ENCODE peak calls at places on chromosomes 6 and 20, in ten cellular contexts. V is fibroblast of lung, H is A549, I is transverse colon, C is mesendoderm, S is psoas muscle, L is right lobe of liver, N is breast epithelium, M is small intestine, Y is colonic mucosa. X is an unnamed sample.

GRCh38 chr20:59159091-59159821 is 4.4 kb upstream of the ZNF831 start:
- DNase-seq in I (peak), C (peak), Y (peak), H (no peak), M (no peak), L (no peak), S (no peak), N (no peak), V (no peak), X (no peak)

GRCh38 chr6:21846541-21847451 is 253.2 kb downstream of the SOX4 start:
- DNase-seq in L (no peak), H (no peak), I (no peak), V (no peak), N (no peak), S (no peak), Y (peak), C (no peak), M (peak), X (no peak)

GRCh38 chr6:10309826-10310405 is 105.0 kb downstream of the TFAP2A start:
- DNase-seq in M (no peak), S (no peak), C (peak), I (no peak), Y (no peak), H (no peak), N (no peak), V (no peak), L (no peak), X (no peak)

GRCh38 chr6:56525976-56526375 is 116.7 kb downstream of the DST start:
- DNase-seq in N (no peak), M (no peak), I (no peak), Y (no peak), C (no peak), H (no peak), V (no peak), S (no peak), L (no peak), X (no peak)

GRCh38 chr20:63349516-63349895 is 11.6 kb downstream of the CHRNA4 start:
- DNase-seq in L (no peak), I (no peak), Y (no peak), M (no peak), C (no peak), N (no peak), S (no peak), H (no peak), V (no peak), X (no peak)

GRCh38 chr6:113875470-113875869 is 18.3 kb downstream of the MARCKS start:
- DNase-seq in L (no peak), H (no peak), S (no peak), M (no peak), I (no peak), Y (no peak), V (peak), C (peak), N (no peak), X (peak)

GRCh38 chr6:30074331-30075093 is 1.1 kb downstream of the RNF39 start:
- DNase-seq in H (no peak), I (no peak), C (peak), M (no peak), V (peak), N (peak), L (no peak), Y (peak), S (no peak), X (no peak)

GRCh38 chr20:37223053-37223452 is 38.6 kb downstream of the GHRH start:
- DNase-seq in Y (no peak), I (no peak), V (peak), L (no peak), C (peak), H (peak), N (no peak), S (no peak), M (peak), X (peak)

GRCh38 chr6:24426729-24427446 is 24.2 kb downstream of the MRS2 start:
- DNase-seq in V (no peak), H (no peak), C (peak), S (no peak), M (no peak), Y (no peak), L (no peak), N (no peak), I (no peak), X (no peak)

GRCh38 chr6:28215425-28215824 is 9.7 kb upstream of the ZSCAN9 start:
- DNase-seq in C (no peak), L (no peak), N (no peak), Y (peak), S (no peak), V (peak), M (peak), I (peak), H (no peak), X (no peak)

GRCh38 chr20:20223981-20224380 is 143.9 kb upstream of the INSM1 start:
- DNase-seq in S (no peak), C (no peak), N (no peak), L (no peak), Y (no peak), I (no peak), M (no peak), H (no peak), V (no peak), X (no peak)

GRCh38 chr6:148340586-148341297 is 1.9 kb upstream of the SASH1 start:
- DNase-seq in I (no peak), Y (no peak), H (no peak), M (no peak), S (no peak), C (no peak), N (no peak), V (no peak), L (no peak), X (no peak)

GRCh38 chr6:148339766-148340165 is 2.9 kb upstream of the SASH1 start:
- DNase-seq in H (no peak), M (no peak), Y (no peak), N (no peak), V (no peak), L (no peak), I (no peak), S (no peak), C (no peak), X (no peak)

GRCh38 chr6:148343383-148343782 is 745 bp downstream of the SASH1 start:
- DNase-seq in S (no peak), V (no peak), N (no peak), I (no peak), H (no peak), M (no peak), C (peak), Y (no peak), L (no peak), X (no peak)

GRCh38 chr6:148343028-148343374 is 363 bp downstream of the SASH1 start:
- DNase-seq in M (no peak), S (no peak), I (no peak), Y (peak), C (peak), L (no peak), N (peak), V (no peak), H (no peak), X (no peak)

DNA sequence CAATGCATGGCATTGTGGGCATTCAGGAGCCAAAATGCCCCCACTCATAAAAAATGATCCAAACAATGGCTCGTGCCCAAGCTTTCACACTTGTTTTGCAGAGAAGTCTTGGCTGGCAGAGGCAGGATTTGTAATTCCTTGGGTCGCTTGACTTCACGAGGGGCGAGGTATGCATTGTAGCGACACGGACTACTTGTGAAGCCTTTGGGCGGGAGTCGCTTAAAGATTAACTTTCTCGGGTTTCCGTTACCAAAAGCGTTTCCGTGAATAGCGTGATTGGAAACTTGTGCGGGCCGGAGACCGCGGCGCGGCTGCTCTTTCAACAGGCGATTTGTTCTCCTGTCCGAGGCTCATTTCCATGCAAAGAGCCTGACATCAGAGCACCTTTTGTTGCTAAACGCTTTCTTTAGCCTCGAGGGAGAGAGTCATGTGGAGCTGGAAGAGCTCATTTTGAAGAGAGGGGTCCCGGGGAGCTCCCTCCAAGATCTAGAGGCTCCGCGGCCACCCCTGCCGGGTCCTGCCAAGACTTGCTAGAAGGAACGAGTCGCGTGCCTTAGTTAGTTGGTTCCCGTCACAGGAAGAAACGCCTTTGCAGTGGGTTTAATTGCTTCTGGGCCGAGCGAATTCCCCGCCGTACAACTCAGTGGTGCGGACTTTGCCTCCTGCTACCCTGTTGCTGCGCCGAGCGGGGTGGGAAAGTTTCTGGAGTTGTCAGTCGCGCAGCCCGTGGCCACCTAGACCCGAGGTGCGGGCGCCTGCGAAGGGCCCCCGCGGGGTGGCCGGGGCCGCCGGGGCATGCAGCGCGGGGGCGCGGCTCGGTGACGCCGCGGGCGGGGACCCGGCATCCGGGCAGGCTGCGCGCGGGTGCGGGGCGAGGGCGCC is at the start of gene SASH1:
- DNase-seq in V (peak), L (peak), M (peak), Y (peak), I (peak), H (peak), N (peak), S (peak), C (peak), X (peak)
- H3K27ac ChIP-seq in V (peak), L (peak), M (peak), Y (peak), I (peak), H (peak), N (peak), S (peak), C (peak), X (peak)

GRCh38 chr20:49699200-49699992 is 14.3 kb downstream of the B4GALT5 start:
- DNase-seq in L (no peak), I (no peak), M (peak), S (no peak), C (no peak), H (peak), V (peak), N (no peak), Y (no peak), X (peak)

GRCh38 chr20:49701916-49702315 is 11.8 kb downstream of the B4GALT5 start:
- DNase-seq in M (no peak), Y (no peak), I (no peak), C (no peak), V (no peak), N (no peak), L (no peak), S (no peak), H (no peak), X (no peak)

GRCh38 chr20:49701313-49701731 is 12.4 kb downstream of the B4GALT5 start:
- DNase-seq in Y (no peak), H (peak), S (no peak), N (no peak), V (peak), C (no peak), L (no peak), I (no peak), M (no peak), X (no peak)

GRCh38 chr20:49698477-49698876 is 15.2 kb downstream of the B4GALT5 start:
- DNase-seq in I (no peak), C (no peak), V (no peak), N (no peak), M (no peak), L (no peak), Y (no peak), S (no peak), H (no peak), X (no peak)

DNA sequence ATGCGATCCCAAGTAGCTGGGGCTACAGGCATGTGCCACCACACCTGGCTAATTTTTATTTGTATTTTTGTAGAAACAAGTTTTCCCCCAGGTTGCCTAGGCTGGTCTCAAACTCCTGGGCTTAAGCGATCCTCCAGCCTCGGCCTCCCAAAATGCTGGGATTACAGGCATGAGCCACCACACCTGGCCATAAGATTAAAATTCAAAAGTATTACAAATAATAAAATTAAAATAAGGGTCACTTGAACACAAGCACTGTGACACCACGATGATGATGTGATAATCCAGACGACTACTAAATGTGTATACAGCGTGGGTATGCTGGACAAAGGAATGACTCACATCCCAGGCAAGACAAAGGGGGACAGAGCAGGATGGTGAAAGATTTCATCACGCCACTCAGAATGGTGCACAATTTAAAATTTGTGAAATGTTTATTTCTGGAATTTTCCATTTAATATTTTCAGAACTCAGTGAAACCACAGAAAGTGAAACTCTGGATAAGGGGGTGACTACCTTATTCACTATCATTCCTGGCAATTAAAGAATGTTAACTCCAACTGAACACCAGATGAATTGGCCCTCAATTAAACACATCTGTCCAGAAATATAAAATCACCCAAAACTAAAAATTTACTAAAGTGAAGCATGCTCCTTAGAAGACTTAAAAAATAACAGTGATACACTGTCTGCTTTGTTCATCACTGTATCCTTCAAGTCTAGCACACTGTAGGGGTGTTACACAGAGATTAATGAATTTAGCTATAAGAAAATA is 13.1 kb downstream of the B4GALT5 start:
- DNase-seq in H (peak), S (no peak), C (no peak), I (no peak), M (no peak), L (no peak), V (peak), N (no peak), Y (no peak), X (peak)
- H3K4me3 ChIP-seq in H (peak), S (no peak), C (no peak), I (no peak), M (no peak), L (no peak), V (no peak), N (no peak), Y (no peak), X (no peak)

DNA sequence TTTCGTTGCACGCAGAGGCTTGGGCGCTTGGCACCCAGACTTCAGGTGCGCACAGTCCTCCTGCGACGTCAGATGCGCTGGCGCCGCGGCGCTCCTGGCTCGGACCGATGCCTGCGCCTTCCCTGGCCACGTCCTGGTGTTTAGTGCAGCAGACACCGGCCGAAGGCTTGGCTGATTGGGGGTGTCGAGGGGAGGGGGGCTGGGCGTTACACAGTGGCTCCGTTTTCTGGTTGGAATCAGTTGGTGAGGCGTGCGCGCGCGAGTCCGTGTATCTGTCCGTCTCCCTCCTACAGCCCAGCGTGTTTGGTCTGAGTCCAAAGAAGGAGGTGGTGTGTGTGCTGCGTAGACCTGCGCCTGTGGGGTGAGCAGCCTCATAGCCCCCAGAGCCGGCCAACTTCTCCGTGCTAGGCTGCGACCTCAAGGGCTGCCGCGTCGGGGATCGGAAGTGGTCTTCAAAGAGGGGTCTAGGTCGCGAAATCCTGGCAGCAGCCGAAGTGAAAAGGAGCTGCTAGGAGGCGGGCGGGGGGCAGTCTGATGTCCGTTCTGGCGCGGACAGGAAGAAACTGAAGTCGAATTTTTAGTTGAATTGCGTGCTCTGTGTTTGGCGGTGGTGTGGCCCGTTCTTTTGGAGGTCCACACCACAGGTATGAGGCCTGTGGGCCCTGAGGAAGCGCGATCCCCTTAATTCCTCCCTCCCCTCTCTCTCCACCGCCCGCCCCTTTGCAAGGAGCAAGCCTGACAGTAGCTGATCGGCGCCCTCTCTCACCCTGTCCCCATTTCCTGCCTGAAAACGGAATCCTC is 1.6 kb downstream of the SYNDIG1 start:
- DNase-seq in Y (no peak), N (no peak), V (no peak), C (peak), H (peak), M (no peak), L (no peak), I (no peak), S (no peak), X (no peak)
- H3K27ac ChIP-seq in Y (no peak), N (no peak), V (no peak), C (no peak), H (no peak), M (no peak), L (no peak), I (no peak), S (no peak), X (no peak)

DNA sequence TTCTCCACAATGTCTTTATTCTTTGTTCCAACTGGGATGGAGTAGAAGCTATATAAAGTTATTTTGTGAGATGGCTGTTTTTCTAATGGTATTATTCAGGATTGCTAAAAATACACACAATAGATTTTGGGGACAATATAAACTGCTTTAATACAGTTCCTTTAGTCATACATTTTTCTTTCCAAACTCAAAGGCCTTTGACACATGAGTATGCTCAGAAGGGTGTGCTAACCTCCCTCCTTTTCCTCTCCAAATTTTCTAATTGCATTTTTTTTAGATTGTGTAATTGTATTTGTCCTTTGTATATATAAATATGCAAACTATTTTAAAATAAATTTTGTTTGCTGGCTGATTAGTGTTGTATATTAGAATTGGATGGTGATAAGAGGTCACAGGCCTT is 119.6 kb upstream of the FOXO3 start:
- DNase-seq in H (no peak), S (no peak), V (no peak), C (no peak), N (no peak), M (no peak), L (no peak), I (no peak), Y (no peak), X (no peak)
- H3K4me3 ChIP-seq in H (no peak), S (no peak), V (no peak), C (no peak), N (no peak), M (no peak), L (no peak), I (no peak), Y (no peak), X (no peak)

GRCh38 chr6:158031191-158031444 is 49.5 kb downstream of the SYNJ2 start:
- DNase-seq in N (no peak), M (no peak), H (no peak), C (no peak), V (no peak), I (no peak), Y (no peak), S (no peak), L (no peak), X (no peak)
- H3K27ac ChIP-seq in N (peak), M (peak), H (peak), C (no peak), V (peak), I (peak), Y (no peak), S (peak), L (no peak), X (peak)

GRCh38 chr6:13303668-13304017 is 24.7 kb downstream of the TBC1D7 start:
- DNase-seq in M (peak), H (no peak), N (peak), L (peak), V (peak), Y (peak), S (peak), I (peak), C (no peak), X (peak)
- H3K4me3 ChIP-seq in M (no peak), H (no peak), N (no peak), L (no peak), V (peak), Y (no peak), S (peak), I (peak), C (no peak), X (no peak)

GRCh38 chr6:152296648-152297376 is 340.4 kb downstream of the SYNE1 start:
- DNase-seq in Y (no peak), N (no peak), I (no peak), S (no peak), L (no peak), M (no peak), C (peak), H (no peak), V (no peak), X (no peak)
- H3K27ac ChIP-seq in Y (no peak), N (no peak), I (no peak), S (no peak), L (peak), M (no peak), C (no peak), H (no peak), V (no peak), X (no peak)

DNA sequence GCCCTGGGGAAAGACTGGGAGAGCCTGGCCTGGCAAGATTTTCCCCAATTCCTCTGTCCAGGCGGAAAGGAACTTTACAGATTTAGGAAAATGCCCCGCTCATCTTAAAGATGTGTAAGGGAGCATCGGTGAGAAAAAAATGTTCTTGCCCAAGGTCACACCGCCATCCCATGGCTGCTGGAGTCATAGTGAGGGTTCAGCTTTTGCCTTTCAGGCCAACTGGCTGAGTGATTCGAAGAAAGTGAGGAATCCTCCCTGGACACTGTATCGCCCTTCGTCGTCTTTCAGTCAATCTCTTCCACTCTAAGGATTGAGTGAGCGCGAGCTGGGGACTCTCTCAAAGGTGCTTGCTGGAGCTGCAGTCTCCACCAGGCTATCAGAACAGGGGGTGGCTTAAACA is 1.4 kb downstream of the WFDC2 start:
- DNase-seq in N (no peak), Y (no peak), S (no peak), I (no peak), H (no peak), M (no peak), L (no peak), V (no peak), C (peak), X (no peak)
- H3K4me3 ChIP-seq in N (peak), Y (peak), S (peak), I (peak), H (peak), M (no peak), L (peak), V (peak), C (peak), X (peak)

DNA sequence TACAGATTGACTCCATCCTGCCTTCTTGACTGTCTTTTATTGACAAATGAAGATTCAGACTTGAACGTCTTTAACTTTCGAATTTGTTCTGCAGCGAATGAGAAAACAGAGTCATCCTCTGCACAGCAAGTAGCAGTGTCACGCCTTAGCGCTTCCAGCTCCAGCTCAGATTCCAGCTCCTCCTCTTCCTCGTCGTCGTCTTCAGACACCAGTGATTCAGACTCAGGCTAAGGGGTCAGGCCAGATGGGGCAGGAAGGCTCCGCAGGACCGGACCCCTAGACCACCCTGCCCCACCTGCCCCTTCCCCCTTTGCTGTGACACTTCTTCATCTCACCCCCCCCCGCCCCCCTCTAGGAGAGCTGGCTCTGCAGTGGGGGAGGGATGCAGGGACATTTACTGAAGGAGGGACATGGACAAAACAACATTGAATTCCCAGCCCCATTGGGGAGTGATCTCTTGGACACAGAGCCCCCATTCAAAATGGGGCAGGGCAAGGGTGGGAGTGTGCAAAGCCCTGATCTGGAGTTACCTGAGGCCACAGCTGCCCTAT is 12.2 kb downstream of the BRD2 start:
- DNase-seq in Y (no peak), S (no peak), V (no peak), M (no peak), C (no peak), L (no peak), I (no peak), H (no peak), N (no peak), X (no peak)
- H3K27ac ChIP-seq in Y (no peak), S (peak), V (no peak), M (no peak), C (no peak), L (no peak), I (peak), H (no peak), N (no peak), X (no peak)